ENCODE peak calls at places on chromosomes 13 and 19, in six cellular contexts. B is NCI-H748 treated with DMSO at 0.1 percent for 48 hours; I is NCI-H1436; S is A549; U is effector CD4-positive, alpha-beta T cell; N is CD8-positive, alpha-beta T cell. G is an unnamed sample.

GRCh38 chr13:25683056-25683455 is 311.3 kb downstream of the ATP8A2 start:
- DNase-seq in B (no peak), I (no peak), S (no peak), U (no peak), N (no peak), G (no peak)

GRCh38 chr19:867301-867793 is 7.9 kb downstream of the CFD start:
- DNase-seq in B (no peak), I (no peak), S (no peak), U (no peak), N (no peak), G (no peak)

GRCh38 chr19:58558066-58558622 is at the start of gene UBE2M:
- DNase-seq in B (no peak), I (no peak), S (peak; percentile 42), U (peak; percentile 60), N (no peak), G (peak; percentile 88)

GRCh38 chr13:93847162-93847561 is 620.6 kb downstream of the GPC6 start:
- DNase-seq in B (no peak), I (no peak), S (peak; percentile 29), U (no peak), N (no peak), G (no peak)

GRCh38 chr13:40786568-40786996 is 2.8 kb upstream of the SLC25A15 start:
- DNase-seq in B (no peak), I (no peak), S (no peak), U (no peak), N (no peak), G (no peak)

GRCh38 chr19:41706741-41707501 is 1.5 kb upstream of the CEACAM5 start:
- DNase-seq in B (peak; percentile 86), I (peak; percentile 84), S (peak; percentile 91), U (peak; percentile 59), N (peak; percentile 40), G (peak; percentile 87)

GRCh38 chr19:15288146-15288963 is 44.0 kb downstream of the BRD4 start:
- DNase-seq in B (no peak), I (no peak), S (no peak), U (no peak), N (no peak), G (no peak)

GRCh38 chr19:37706052-37706605 is 13.4 kb downstream of the ZNF607 start:
- DNase-seq in B (no peak), I (no peak), S (no peak), U (no peak), N (no peak), G (no peak)

GRCh38 chr19:29812080-29812880 is 489 bp downstream of the CCNE1 start:
- DNase-seq in B (no peak), I (no peak), S (no peak), U (peak; percentile 13), N (no peak), G (peak; percentile 66)

GRCh38 chr19:5719274-5719960 is 529 bp downstream of the LONP1 start:
- DNase-seq in B (no peak), I (peak; percentile 7), S (no peak), U (peak; percentile 37), N (peak; percentile 9), G (peak; percentile 72)